ENCODE peak calls at places on chromosomes 2 and 18, in seven cellular contexts. One of them, this sample, is unnamed.
A peak's percentile ranks its signal among the peaks of the same experiment; 100 is the strongest.

GRCh38 chr2:176122633-176123482 is at the start of gene HOXD9:
- DNase-seq in HFF-Myc: no peak
- DNase-seq in AG10803: peak; percentile 84
- DNase-seq in mesothelial cell of epicardium: no peak
- DNase-seq in progenitor cell of endocrine pancreas: no peak
- DNase-seq in lung: no peak
- DNase-seq in GM10248: no peak
- DNase-seq in this sample: no peak

GRCh38 chr2:4828682-4829374 is 863.4 kb upstream of the SOX11 start:
- DNase-seq in GM10248: no peak
- DNase-seq in AG10803: no peak
- DNase-seq in lung: no peak
- DNase-seq in progenitor cell of endocrine pancreas: no peak
- DNase-seq in mesothelial cell of epicardium: no peak
- DNase-seq in HFF-Myc: no peak
- DNase-seq in this sample: no peak

GRCh38 chr2:205041472-205042130 is 496.3 kb downstream of the PARD3B start:
- DNase-seq in mesothelial cell of epicardium: no peak
- DNase-seq in AG10803: no peak
- DNase-seq in GM10248: no peak
- DNase-seq in lung: no peak
- DNase-seq in HFF-Myc: no peak
- DNase-seq in progenitor cell of endocrine pancreas: no peak
- DNase-seq in this sample: no peak

GRCh38 chr2:52473526-52473925 is 1294.1 kb upstream of the CHAC2 start:
- DNase-seq in HFF-Myc: no peak
- DNase-seq in lung: no peak
- DNase-seq in GM10248: no peak
- DNase-seq in mesothelial cell of epicardium: no peak
- DNase-seq in AG10803: no peak
- DNase-seq in progenitor cell of endocrine pancreas: no peak
- DNase-seq in this sample: no peak

GRCh38 chr2:169871994-169872393 is 44.7 kb downstream of the UBR3 start:
- DNase-seq in AG10803: no peak
- DNase-seq in GM10248: no peak
- DNase-seq in mesothelial cell of epicardium: no peak
- DNase-seq in HFF-Myc: no peak
- DNase-seq in lung: no peak
- DNase-seq in progenitor cell of endocrine pancreas: no peak
- DNase-seq in this sample: no peak

GRCh38 chr2:234950730-234951385 is 959 bp upstream of the SH3BP4 start:
- DNase-seq in AG10803: peak; percentile 75
- DNase-seq in lung: no peak
- DNase-seq in mesothelial cell of epicardium: no peak
- DNase-seq in progenitor cell of endocrine pancreas: no peak
- DNase-seq in GM10248: no peak
- DNase-seq in HFF-Myc: no peak
- DNase-seq in this sample: no peak

GRCh38 chr2:177666408-177666807 is 273.8 kb downstream of the AGPS start:
- DNase-seq in GM10248: no peak
- DNase-seq in AG10803: no peak
- DNase-seq in progenitor cell of endocrine pancreas: no peak
- DNase-seq in lung: no peak
- DNase-seq in mesothelial cell of epicardium: no peak
- DNase-seq in HFF-Myc: no peak
- DNase-seq in this sample: no peak

GRCh38 chr2:28360742-28361293 is 31.8 kb upstream of the FOSL2 start:
- DNase-seq in progenitor cell of endocrine pancreas: no peak
- DNase-seq in mesothelial cell of epicardium: no peak
- DNase-seq in lung: no peak
- DNase-seq in AG10803: peak; percentile 66
- DNase-seq in GM10248: no peak
- DNase-seq in HFF-Myc: no peak
- DNase-seq in this sample: no peak

GRCh38 chr2:37523861-37524362 is 147.5 kb downstream of the CDC42EP3 start:
- DNase-seq in mesothelial cell of epicardium: no peak
- DNase-seq in GM10248: no peak
- DNase-seq in HFF-Myc: no peak
- DNase-seq in progenitor cell of endocrine pancreas: no peak
- DNase-seq in lung: peak; percentile 50
- DNase-seq in AG10803: peak; percentile 93
- DNase-seq in this sample: no peak

GRCh38 chr2:203590496-203590895 is 55.4 kb upstream of the RAPH1 start:
- DNase-seq in HFF-Myc: no peak
- DNase-seq in mesothelial cell of epicardium: no peak
- DNase-seq in AG10803: no peak
- DNase-seq in lung: no peak
- DNase-seq in GM10248: no peak
- DNase-seq in progenitor cell of endocrine pancreas: no peak
- DNase-seq in this sample: no peak

GRCh38 chr18:64002581-64002980 is 32.7 kb downstream of the SERPINB8 start:
- DNase-seq in mesothelial cell of epicardium: no peak
- DNase-seq in lung: no peak
- DNase-seq in GM10248: no peak
- DNase-seq in HFF-Myc: no peak
- DNase-seq in progenitor cell of endocrine pancreas: no peak
- DNase-seq in AG10803: no peak
- DNase-seq in this sample: no peak

GRCh38 chr2:114546511-114546910 is 104.1 kb downstream of the DPP10 start:
- DNase-seq in progenitor cell of endocrine pancreas: no peak
- DNase-seq in lung: no peak
- DNase-seq in GM10248: no peak
- DNase-seq in HFF-Myc: no peak
- DNase-seq in AG10803: no peak
- DNase-seq in mesothelial cell of epicardium: no peak
- DNase-seq in this sample: no peak

GRCh38 chr2:221741496-221742211 is 169.6 kb upstream of the EPHA4 start:
- DNase-seq in lung: no peak
- DNase-seq in HFF-Myc: no peak
- DNase-seq in progenitor cell of endocrine pancreas: no peak
- DNase-seq in mesothelial cell of epicardium: no peak
- DNase-seq in AG10803: no peak
- DNase-seq in GM10248: no peak
- DNase-seq in this sample: no peak

GRCh38 chr2:121897335-121897970 is 142.0 kb downstream of the TSN start:
- DNase-seq in mesothelial cell of epicardium: no peak
- DNase-seq in HFF-Myc: no peak
- DNase-seq in progenitor cell of endocrine pancreas: no peak
- DNase-seq in lung: no peak
- DNase-seq in AG10803: peak; percentile 45
- DNase-seq in GM10248: peak; percentile 61
- DNase-seq in this sample: no peak

GRCh38 chr2:144132357-144132756 is 387.6 kb downstream of the ZEB2 start:
- DNase-seq in lung: no peak
- DNase-seq in AG10803: peak; percentile 18
- DNase-seq in mesothelial cell of epicardium: no peak
- DNase-seq in HFF-Myc: no peak
- DNase-seq in progenitor cell of endocrine pancreas: no peak
- DNase-seq in GM10248: no peak
- DNase-seq in this sample: no peak

GRCh38 chr18:28114472-28114871 is 62.5 kb downstream of the CDH2 start:
- DNase-seq in lung: no peak
- DNase-seq in AG10803: peak; percentile 60
- DNase-seq in progenitor cell of endocrine pancreas: no peak
- DNase-seq in HFF-Myc: no peak
- DNase-seq in mesothelial cell of epicardium: no peak
- DNase-seq in GM10248: no peak
- DNase-seq in this sample: no peak

GRCh38 chr18:25490316-25490715 is 138.3 kb upstream of the ZNF521 start:
- DNase-seq in progenitor cell of endocrine pancreas: no peak
- DNase-seq in lung: no peak
- DNase-seq in mesothelial cell of epicardium: no peak
- DNase-seq in GM10248: no peak
- DNase-seq in AG10803: no peak
- DNase-seq in HFF-Myc: no peak
- DNase-seq in this sample: no peak

GRCh38 chr18:48796491-48797205 is 154.1 kb downstream of the SMAD7 start:
- DNase-seq in HFF-Myc: no peak
- DNase-seq in AG10803: no peak
- DNase-seq in progenitor cell of endocrine pancreas: no peak
- DNase-seq in GM10248: no peak
- DNase-seq in mesothelial cell of epicardium: no peak
- DNase-seq in lung: no peak
- DNase-seq in this sample: peak; percentile 5

GRCh38 chr18:3528251-3528650 is 78.3 kb downstream of the TGIF1 start:
- DNase-seq in HFF-Myc: no peak
- DNase-seq in AG10803: no peak
- DNase-seq in progenitor cell of endocrine pancreas: no peak
- DNase-seq in mesothelial cell of epicardium: no peak
- DNase-seq in GM10248: no peak
- DNase-seq in lung: no peak
- DNase-seq in this sample: no peak

GRCh38 chr2:42545714-42546390 is 22.6 kb upstream of the MTA3 start:
- DNase-seq in AG10803: no peak
- DNase-seq in GM10248: no peak
- DNase-seq in HFF-Myc: no peak
- DNase-seq in progenitor cell of endocrine pancreas: no peak
- DNase-seq in lung: no peak
- DNase-seq in mesothelial cell of epicardium: no peak
- DNase-seq in this sample: no peak

GRCh38 chr18:29594494-29594893 is 1417.6 kb upstream of the CDH2 start:
- DNase-seq in lung: no peak
- DNase-seq in mesothelial cell of epicardium: no peak
- DNase-seq in HFF-Myc: no peak
- DNase-seq in GM10248: no peak
- DNase-seq in AG10803: no peak
- DNase-seq in progenitor cell of endocrine pancreas: no peak
- DNase-seq in this sample: no peak

DNA sequence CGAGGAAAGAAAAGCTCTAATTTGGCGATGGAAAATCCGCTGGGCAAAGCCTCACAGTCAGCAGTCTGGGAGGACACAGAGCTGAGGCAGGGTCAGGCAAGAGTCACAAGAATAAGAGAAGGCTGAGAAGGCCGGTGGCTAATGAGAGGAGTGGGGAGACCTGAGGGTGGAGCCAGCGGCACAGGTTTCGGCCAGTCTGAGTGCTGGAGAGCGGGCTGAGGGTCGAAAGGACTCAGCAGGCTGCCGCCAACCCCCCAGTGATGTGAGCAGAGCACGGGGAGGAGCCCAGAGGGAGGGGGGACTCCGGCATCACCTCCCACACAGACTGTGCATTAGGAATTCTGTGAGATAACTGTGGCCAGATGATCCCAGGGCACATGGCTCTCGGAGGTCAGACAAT is 500.6 kb upstream of the MYT1L start:
- DNase-seq in HFF-Myc: no peak
- DNase-seq in progenitor cell of endocrine pancreas: no peak
- DNase-seq in GM10248: no peak
- DNase-seq in mesothelial cell of epicardium: no peak
- DNase-seq in AG10803: no peak
- DNase-seq in lung: no peak
- DNase-seq in this sample: no peak
- TF ChIP-seq CTCF in HFF-Myc: no peak
- TF ChIP-seq CTCF in progenitor cell of endocrine pancreas: no peak
- TF ChIP-seq CTCF in GM10248: no peak
- TF ChIP-seq CTCF in mesothelial cell of epicardium: no peak
- TF ChIP-seq CTCF in AG10803: no peak
- TF ChIP-seq CTCF in lung: no peak
- TF ChIP-seq CTCF in this sample: no peak

DNA sequence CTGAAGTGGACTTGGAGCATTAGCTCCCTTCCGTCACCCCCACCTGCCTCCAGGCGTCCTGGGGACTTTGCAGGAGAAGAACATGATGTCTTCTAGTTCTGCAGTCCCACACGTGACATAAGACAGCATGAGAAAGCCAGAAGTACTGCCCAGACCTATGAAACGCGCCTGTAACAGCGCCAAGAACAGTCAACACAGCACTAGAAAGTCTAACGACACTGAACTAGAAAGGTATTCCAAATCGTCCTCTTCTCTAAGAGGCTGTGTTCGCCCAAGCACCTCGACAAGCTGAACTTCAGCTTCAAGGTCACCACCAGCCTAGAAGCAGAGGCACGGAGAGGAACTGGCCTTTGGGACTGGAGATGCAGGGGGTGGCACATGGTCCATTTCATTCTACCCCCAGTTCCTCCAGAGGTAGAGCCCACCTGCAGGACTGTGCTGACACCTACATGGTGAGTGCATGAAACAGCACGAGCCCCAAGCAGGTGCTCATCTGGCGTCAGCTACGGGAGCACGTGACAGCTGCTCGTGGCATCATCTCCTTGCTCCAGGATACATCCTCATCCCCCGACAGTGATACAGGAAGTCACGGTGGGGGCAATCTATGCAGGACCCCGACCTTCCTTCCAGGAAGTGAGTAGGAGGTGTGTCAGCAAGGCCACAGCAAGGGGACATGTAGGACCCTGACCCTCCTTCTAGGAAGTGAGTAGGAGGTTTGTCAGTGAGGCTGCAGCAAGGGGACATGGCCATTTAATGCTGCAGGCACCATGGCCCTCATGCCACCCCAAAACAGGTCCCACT is 3.7 kb downstream of the HDAC4 start:
- DNase-seq in HFF-Myc: no peak
- DNase-seq in progenitor cell of endocrine pancreas: no peak
- DNase-seq in lung: peak; percentile 54
- DNase-seq in mesothelial cell of epicardium: no peak
- DNase-seq in AG10803: no peak
- DNase-seq in GM10248: no peak
- DNase-seq in this sample: peak; percentile 27
- TF ChIP-seq CTCF in HFF-Myc: no peak
- TF ChIP-seq CTCF in progenitor cell of endocrine pancreas: peak; percentile 28
- TF ChIP-seq CTCF in lung: no peak
- TF ChIP-seq CTCF in mesothelial cell of epicardium: no peak
- TF ChIP-seq CTCF in AG10803: no peak
- TF ChIP-seq CTCF in GM10248: peak; percentile 29
- TF ChIP-seq CTCF in this sample: peak; percentile 64

GRCh38 chr18:62037989-62038778 is 145.4 kb upstream of the RNF152 start:
- DNase-seq in mesothelial cell of epicardium: no peak
- DNase-seq in lung: no peak
- DNase-seq in progenitor cell of endocrine pancreas: no peak
- DNase-seq in GM10248: no peak
- DNase-seq in HFF-Myc: no peak
- DNase-seq in AG10803: peak; percentile 26
- DNase-seq in this sample: no peak
- TF ChIP-seq CTCF in mesothelial cell of epicardium: no peak
- TF ChIP-seq CTCF in lung: no peak
- TF ChIP-seq CTCF in progenitor cell of endocrine pancreas: no peak
- TF ChIP-seq CTCF in GM10248: no peak
- TF ChIP-seq CTCF in HFF-Myc: no peak
- TF ChIP-seq CTCF in AG10803: peak; percentile 13
- TF ChIP-seq CTCF in this sample: no peak

GRCh38 chr2:120885749-120886148 is 150.1 kb downstream of the GLI2 start:
- DNase-seq in AG10803: no peak
- DNase-seq in HFF-Myc: no peak
- DNase-seq in lung: no peak
- DNase-seq in mesothelial cell of epicardium: no peak
- DNase-seq in GM10248: no peak
- DNase-seq in progenitor cell of endocrine pancreas: no peak
- DNase-seq in this sample: no peak

GRCh38 chr2:120884406-120885290 is 149.0 kb downstream of the GLI2 start:
- DNase-seq in progenitor cell of endocrine pancreas: no peak
- DNase-seq in HFF-Myc: no peak
- DNase-seq in lung: no peak
- DNase-seq in AG10803: no peak
- DNase-seq in GM10248: no peak
- DNase-seq in mesothelial cell of epicardium: no peak
- DNase-seq in this sample: no peak

GRCh38 chr2:120886534-120886961 is 150.9 kb downstream of the GLI2 start:
- DNase-seq in progenitor cell of endocrine pancreas: no peak
- DNase-seq in AG10803: no peak
- DNase-seq in HFF-Myc: no peak
- DNase-seq in mesothelial cell of epicardium: no peak
- DNase-seq in GM10248: no peak
- DNase-seq in lung: no peak
- DNase-seq in this sample: no peak

GRCh38 chr2:120883607-120884405 is 148.1 kb downstream of the GLI2 start:
- DNase-seq in progenitor cell of endocrine pancreas: no peak
- DNase-seq in mesothelial cell of epicardium: no peak
- DNase-seq in AG10803: no peak
- DNase-seq in GM10248: no peak
- DNase-seq in lung: no peak
- DNase-seq in HFF-Myc: no peak
- DNase-seq in this sample: no peak

GRCh38 chr2:120885311-120885710 is 149.6 kb downstream of the GLI2 start:
- DNase-seq in AG10803: no peak
- DNase-seq in GM10248: no peak
- DNase-seq in progenitor cell of endocrine pancreas: no peak
- DNase-seq in lung: no peak
- DNase-seq in mesothelial cell of epicardium: no peak
- DNase-seq in HFF-Myc: no peak
- DNase-seq in this sample: no peak
- TF ChIP-seq CTCF in AG10803: peak; percentile 14
- TF ChIP-seq CTCF in GM10248: no peak
- TF ChIP-seq CTCF in progenitor cell of endocrine pancreas: no peak
- TF ChIP-seq CTCF in lung: no peak
- TF ChIP-seq CTCF in mesothelial cell of epicardium: no peak
- TF ChIP-seq CTCF in HFF-Myc: no peak
- TF ChIP-seq CTCF in this sample: no peak